ENCODE peak calls at places on chromosomes 4 and X, in seven cellular contexts. C, R, U, E, P, V and B are unnamed samples.
A peak's percentile ranks its signal among the peaks of the same experiment; 100 is the strongest.

GRCh38 chr4:98778206-98778605 is 119.8 kb upstream of the TSPAN5 start:
- DNase-seq in P (peak; percentile 96), R (peak; percentile 78), V (no peak), E (no peak), U (no peak), C (no peak), B (no peak)

GRCh38 chr4:24482871-24483270 is 101.5 kb downstream of the DHX15 start:
- DNase-seq in C (no peak), P (peak; percentile 57), E (no peak), V (no peak), R (no peak), U (no peak), B (no peak)

GRCh38 chr4:675980-676870 is 1.9 kb downstream of the MYL5 start:
- DNase-seq in U (no peak), P (no peak), C (peak; percentile 84), E (no peak), R (no peak), V (peak; percentile 82), B (peak; percentile 75)

GRCh38 chrX:72105436-72105835 is 26.3 kb downstream of the RTL5 start:
- DNase-seq in U (no peak), C (peak; percentile 35), E (peak; percentile 31), V (peak; percentile 79), P (no peak), R (no peak), B (peak; percentile 54)

GRCh38 chrX:78019586-78020483 is 50.4 kb upstream of the PGAM4 start:
- DNase-seq in C (no peak), U (no peak), P (peak; percentile 54), R (no peak), V (no peak), E (no peak), B (no peak)

GRCh38 chrX:40749874-40750273 is 14.5 kb upstream of the MED14 start:
- DNase-seq in P (no peak), E (no peak), R (no peak), C (no peak), V (peak; percentile 64), U (no peak), B (no peak)

GRCh38 chr4:56077676-56078075 is 128.9 kb downstream of the CEP135 start:
- DNase-seq in R (no peak), V (no peak), U (no peak), E (no peak), P (no peak), C (no peak), B (no peak)

GRCh38 chrX:2928583-2929434 is at the start of gene ARSD:
- DNase-seq in C (peak; percentile 62), V (peak; percentile 87), U (peak; percentile 90), P (peak; percentile 64), R (peak; percentile 97), E (peak; percentile 21), B (no peak)

GRCh38 chr4:117447925-117448324 is 362.5 kb upstream of the TRAM1L1 start:
- DNase-seq in P (no peak), R (peak; percentile 9), V (peak; percentile 48), U (no peak), E (no peak), C (no peak), B (no peak)

GRCh38 chrX:145068450-145068849 is 178.9 kb upstream of the SPANXN1 start:
- DNase-seq in R (no peak), U (no peak), E (no peak), V (no peak), P (no peak), C (no peak), B (no peak)

GRCh38 chr4:600850-601515 is 24.4 kb upstream of the PDE6B start:
- DNase-seq in R (no peak), V (no peak), U (no peak), P (peak; percentile 3), E (no peak), C (no peak), B (no peak)

GRCh38 chr4:41207330-41207831 is 7.0 kb downstream of the APBB2 start:
- DNase-seq in U (peak; percentile 31), P (no peak), R (no peak), C (no peak), E (no peak), V (no peak), B (no peak)

GRCh38 chrX:153983321-153983729 is 10.8 kb downstream of the TMEM187 start:
- DNase-seq in C (no peak), R (no peak), E (no peak), V (no peak), P (no peak), U (no peak), B (no peak)

GRCh38 chrX:40262641-40263560 is 165.1 kb upstream of the BCOR start:
- DNase-seq in C (no peak), R (peak; percentile 33), U (no peak), V (no peak), E (no peak), P (peak; percentile 36), B (no peak)

GRCh38 chr4:140400111-140400510 is 26.7 kb downstream of the SCOC start:
- DNase-seq in P (no peak), V (no peak), E (no peak), R (no peak), U (no peak), C (no peak), B (no peak)

GRCh38 chrX:96650023-96650422 is 34.6 kb upstream of the DIAPH2 start:
- DNase-seq in U (no peak), C (no peak), V (peak; percentile 0), E (no peak), P (no peak), R (no peak), B (no peak)

GRCh38 chr4:73891739-73892405 is 22.7 kb downstream of the CXCL1 start:
- DNase-seq in P (no peak), U (no peak), E (no peak), V (no peak), R (peak; percentile 39), C (no peak), B (no peak)

GRCh38 chrX:27996132-27996531 is 14.9 kb upstream of the DCAF8L1 start:
- DNase-seq in E (no peak), U (no peak), V (no peak), P (no peak), R (no peak), C (no peak), B (no peak)

GRCh38 chr4:94068712-94069111 is 139.0 kb upstream of the SMARCAD1 start:
- DNase-seq in R (no peak), P (no peak), C (no peak), U (no peak), V (no peak), E (no peak), B (no peak)

DNA sequence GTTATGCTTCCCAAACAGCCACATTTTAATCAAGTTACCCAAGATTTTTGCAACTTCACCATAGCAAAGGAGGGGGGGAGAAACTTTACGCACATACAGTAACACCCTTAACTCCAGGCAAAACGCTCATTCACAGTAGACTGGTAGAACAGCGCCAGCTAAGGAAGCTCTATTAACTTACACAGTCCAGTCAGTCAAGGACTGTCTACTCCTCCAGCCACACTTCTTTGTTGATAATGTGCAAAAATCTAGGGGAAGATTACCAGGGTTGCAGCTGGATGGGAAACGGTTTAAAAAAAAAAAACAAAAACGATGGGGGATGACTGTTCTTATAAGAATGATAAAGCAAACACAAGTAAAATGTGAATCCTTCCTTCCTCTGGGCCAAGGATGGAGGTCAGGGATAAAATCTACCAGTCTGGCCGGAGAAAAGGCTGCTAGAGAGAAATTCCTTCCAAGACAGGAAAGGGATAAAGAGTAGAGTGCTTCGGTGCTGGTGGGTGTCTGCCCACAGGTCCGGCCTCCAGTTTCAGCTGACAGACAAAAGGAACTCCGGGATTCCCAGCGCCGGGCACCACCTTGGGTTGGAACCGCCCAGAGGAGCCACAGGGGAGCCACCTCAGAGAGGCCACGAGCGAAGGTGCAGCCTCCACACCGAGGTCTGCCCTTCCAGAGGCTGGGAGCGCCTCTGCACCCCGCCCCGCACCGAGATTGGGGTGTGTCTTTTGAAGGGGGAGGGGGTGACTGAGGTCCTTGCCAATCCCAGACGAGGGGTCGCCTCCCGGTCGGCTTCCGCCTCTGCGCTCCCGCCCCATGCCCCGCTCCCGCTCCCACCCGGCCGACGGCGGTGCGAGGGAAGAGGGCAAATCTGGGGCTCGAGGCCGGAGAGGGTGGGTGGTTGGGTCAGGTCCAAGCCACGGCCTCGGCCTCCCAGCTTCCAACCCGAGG is 789 bp downstream of the ANKRD50 start:
- DNase-seq in V (peak; percentile 41), U (no peak), E (no peak), P (peak; percentile 61), R (peak; percentile 83), C (peak; percentile 45), B (peak; percentile 18)
- TF ChIP-seq CTCF in V (no peak), U (no peak), E (no peak), P (no peak), R (peak; percentile 34), C (no peak), B (no peak)

GRCh38 chrX:76987381-76987780 is 459.8 kb upstream of the FGF16 start:
- DNase-seq in P (peak; percentile 3), R (no peak), E (no peak), U (no peak), V (no peak), C (no peak), B (no peak)
- TF ChIP-seq CTCF in P (no peak), R (no peak), E (no peak), U (no peak), V (no peak), C (no peak), B (no peak)

GRCh38 chr4:95409750-95410149 is 139.0 kb downstream of the UNC5C start:
- DNase-seq in E (no peak), V (no peak), C (no peak), P (no peak), R (no peak), U (no peak), B (no peak)

GRCh38 chr4:95410387-95411005 is 138.3 kb downstream of the UNC5C start:
- DNase-seq in C (no peak), V (no peak), E (no peak), P (no peak), R (no peak), U (no peak), B (no peak)

DNA sequence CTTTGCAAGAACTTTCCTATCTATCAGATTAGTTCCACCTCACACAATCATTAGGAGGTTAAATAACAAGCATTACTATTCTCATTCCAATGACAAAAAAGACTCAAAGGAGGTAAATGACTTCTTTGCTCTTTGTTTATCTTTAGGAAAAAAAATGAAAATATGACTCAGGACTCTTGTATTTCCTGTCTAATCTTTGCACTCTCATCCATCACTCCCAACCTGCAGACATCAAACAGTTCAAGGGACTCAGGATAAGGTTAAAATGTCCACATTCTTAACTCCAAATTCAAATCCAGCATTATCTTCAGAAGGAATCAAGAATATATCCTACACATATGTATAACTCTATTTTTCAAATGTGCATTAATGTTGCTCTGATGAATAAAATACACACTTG is 139.6 kb downstream of the UNC5C start:
- DNase-seq in E (no peak), U (no peak), P (peak; percentile 35), V (no peak), C (no peak), R (peak; percentile 9), B (no peak)
- TF ChIP-seq CTCF in E (no peak), U (no peak), P (no peak), V (no peak), C (no peak), R (no peak), B (no peak)

DNA sequence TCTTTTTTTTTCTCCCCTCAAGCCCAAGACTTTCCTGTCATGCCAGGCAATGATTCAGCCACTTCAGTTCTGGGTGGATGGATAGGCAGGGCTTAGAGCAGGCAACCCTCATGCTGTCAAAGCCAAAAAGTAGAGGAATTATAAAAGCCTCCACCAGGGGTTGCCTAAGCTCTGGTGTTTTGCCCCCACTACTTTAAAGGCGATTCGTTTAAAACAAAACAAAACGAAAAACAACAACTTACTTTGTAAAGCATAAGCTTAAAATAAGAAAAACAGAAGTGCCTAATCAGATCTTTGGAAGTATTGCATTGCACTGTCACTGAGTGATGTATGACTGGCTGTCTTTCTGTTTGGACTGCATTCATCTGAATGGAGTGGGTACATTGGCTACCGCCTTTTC is 5.3 kb upstream of the IDS start:
- DNase-seq in E (no peak), R (no peak), U (no peak), V (no peak), C (no peak), P (peak; percentile 61), B (no peak)
- TF ChIP-seq CTCF in E (no peak), R (no peak), U (no peak), V (no peak), C (no peak), P (peak; percentile 22), B (no peak)